ENCODE peak calls at places on chromosome 2, in ten cellular contexts. One of them, this sample, is unnamed.

GRCh38 chr2:231627384-231628156 is 34.9 kb downstream of the TEX44 start:
- DNase-seq in astrocyte of the spinal cord: no peak
- DNase-seq in GM20000: no peak
- DNase-seq in neural progenitor cell: no peak
- DNase-seq in tibial artery: no peak
- DNase-seq in neural crest cell: no peak
- DNase-seq in uterus: no peak
- DNase-seq in AG09319: no peak
- DNase-seq in transverse colon: no peak
- DNase-seq in A549: no peak
- DNase-seq in this sample: peak

GRCh38 chr2:60745761-60746160 is 10.3 kb upstream of the PAPOLG start:
- DNase-seq in astrocyte of the spinal cord: no peak
- DNase-seq in GM20000: no peak
- DNase-seq in neural progenitor cell: no peak
- DNase-seq in tibial artery: no peak
- DNase-seq in neural crest cell: no peak
- DNase-seq in uterus: no peak
- DNase-seq in AG09319: no peak
- DNase-seq in transverse colon: no peak
- DNase-seq in A549: no peak
- DNase-seq in this sample: no peak

GRCh38 chr2:235914756-235915155 is 253.4 kb downstream of the GBX2 start:
- DNase-seq in astrocyte of the spinal cord: no peak
- DNase-seq in GM20000: no peak
- DNase-seq in neural progenitor cell: no peak
- DNase-seq in tibial artery: no peak
- DNase-seq in neural crest cell: no peak
- DNase-seq in uterus: no peak
- DNase-seq in AG09319: no peak
- DNase-seq in transverse colon: no peak
- DNase-seq in A549: no peak
- DNase-seq in this sample: no peak

GRCh38 chr2:15832310-15832709 is 108.0 kb upstream of the MYCN start:
- DNase-seq in astrocyte of the spinal cord: no peak
- DNase-seq in GM20000: no peak
- DNase-seq in neural progenitor cell: no peak
- DNase-seq in tibial artery: no peak
- DNase-seq in neural crest cell: no peak
- DNase-seq in uterus: no peak
- DNase-seq in AG09319: no peak
- DNase-seq in transverse colon: no peak
- DNase-seq in A549: no peak
- DNase-seq in this sample: no peak

GRCh38 chr2:2271471-2271941 is 59.6 kb downstream of the MYT1L start:
- DNase-seq in astrocyte of the spinal cord: peak
- DNase-seq in GM20000: no peak
- DNase-seq in neural progenitor cell: no peak
- DNase-seq in tibial artery: peak
- DNase-seq in neural crest cell: no peak
- DNase-seq in uterus: no peak
- DNase-seq in AG09319: no peak
- DNase-seq in transverse colon: no peak
- DNase-seq in A549: no peak
- DNase-seq in this sample: no peak

GRCh38 chr2:141517180-141517851 is 613.5 kb downstream of the LRP1B start:
- DNase-seq in astrocyte of the spinal cord: no peak
- DNase-seq in GM20000: no peak
- DNase-seq in neural progenitor cell: no peak
- DNase-seq in tibial artery: no peak
- DNase-seq in neural crest cell: no peak
- DNase-seq in uterus: no peak
- DNase-seq in AG09319: no peak
- DNase-seq in transverse colon: no peak
- DNase-seq in A549: peak
- DNase-seq in this sample: no peak

GRCh38 chr2:196987654-196988364 is 61.3 kb upstream of the PGAP1 start:
- DNase-seq in astrocyte of the spinal cord: peak
- DNase-seq in GM20000: no peak
- DNase-seq in neural progenitor cell: peak
- DNase-seq in tibial artery: no peak
- DNase-seq in neural crest cell: no peak
- DNase-seq in uterus: peak
- DNase-seq in AG09319: peak
- DNase-seq in transverse colon: no peak
- DNase-seq in A549: peak
- DNase-seq in this sample: peak

GRCh38 chr2:138762515-138762914 is 17.7 kb downstream of the NXPH2 start:
- DNase-seq in astrocyte of the spinal cord: no peak
- DNase-seq in GM20000: no peak
- DNase-seq in neural progenitor cell: no peak
- DNase-seq in tibial artery: no peak
- DNase-seq in neural crest cell: no peak
- DNase-seq in uterus: no peak
- DNase-seq in AG09319: no peak
- DNase-seq in transverse colon: no peak
- DNase-seq in A549: no peak
- DNase-seq in this sample: no peak

GRCh38 chr2:237154050-237154638 is 68.5 kb downstream of the COPS8 start:
- DNase-seq in astrocyte of the spinal cord: peak
- DNase-seq in GM20000: peak
- DNase-seq in neural progenitor cell: peak
- DNase-seq in tibial artery: no peak
- DNase-seq in neural crest cell: peak
- DNase-seq in uterus: no peak
- DNase-seq in AG09319: no peak
- DNase-seq in transverse colon: no peak
- DNase-seq in A549: peak
- DNase-seq in this sample: no peak

GRCh38 chr2:200479617-200480292 is 30.1 kb downstream of the KCTD18 start:
- DNase-seq in astrocyte of the spinal cord: peak
- DNase-seq in GM20000: no peak
- DNase-seq in neural progenitor cell: no peak
- DNase-seq in tibial artery: no peak
- DNase-seq in neural crest cell: no peak
- DNase-seq in uterus: no peak
- DNase-seq in AG09319: no peak
- DNase-seq in transverse colon: no peak
- DNase-seq in A549: peak
- DNase-seq in this sample: no peak

GRCh38 chr2:134412639-134412999 is 158.7 kb downstream of the MGAT5 start:
- DNase-seq in astrocyte of the spinal cord: no peak
- DNase-seq in GM20000: no peak
- DNase-seq in neural progenitor cell: no peak
- DNase-seq in tibial artery: no peak
- DNase-seq in neural crest cell: peak
- DNase-seq in uterus: no peak
- DNase-seq in AG09319: no peak
- DNase-seq in transverse colon: no peak
- DNase-seq in A549: no peak
- DNase-seq in this sample: no peak

GRCh38 chr2:229226372-229226771 is 44.7 kb downstream of the PID1 start:
- DNase-seq in astrocyte of the spinal cord: no peak
- DNase-seq in GM20000: no peak
- DNase-seq in neural progenitor cell: no peak
- DNase-seq in tibial artery: peak
- DNase-seq in neural crest cell: no peak
- DNase-seq in uterus: peak
- DNase-seq in AG09319: no peak
- DNase-seq in transverse colon: no peak
- DNase-seq in A549: no peak
- DNase-seq in this sample: no peak

DNA sequence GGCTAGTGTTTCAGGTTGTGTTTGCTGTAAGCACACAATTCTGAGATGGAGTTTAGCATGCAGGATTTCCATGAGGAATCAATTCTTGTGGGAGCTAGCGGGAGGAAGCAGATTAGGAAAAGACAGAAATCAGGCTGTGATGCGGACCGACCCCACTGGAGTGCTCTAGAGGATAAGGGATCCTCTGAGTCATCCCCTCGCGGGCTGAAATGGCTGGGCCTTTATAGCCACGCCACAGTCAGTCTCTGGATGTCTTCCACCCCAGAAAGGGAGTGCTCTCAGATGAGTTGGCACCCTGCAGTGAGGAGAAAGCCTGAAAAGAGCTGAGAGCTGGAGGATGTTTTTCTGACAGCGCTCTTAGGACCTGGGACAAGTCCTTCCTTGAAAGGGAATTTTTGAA is 102.4 kb downstream of the GALNT3 start:
- DNase-seq in astrocyte of the spinal cord: peak
- DNase-seq in GM20000: no peak
- DNase-seq in neural progenitor cell: peak
- DNase-seq in tibial artery: peak
- DNase-seq in neural crest cell: no peak
- DNase-seq in uterus: peak
- DNase-seq in AG09319: no peak
- DNase-seq in transverse colon: no peak
- DNase-seq in A549: no peak
- DNase-seq in this sample: no peak
- TF ChIP-seq CTCF in astrocyte of the spinal cord: peak
- TF ChIP-seq CTCF in GM20000: no peak
- TF ChIP-seq CTCF in neural progenitor cell: peak
- TF ChIP-seq CTCF in tibial artery: no peak
- TF ChIP-seq CTCF in neural crest cell: no peak
- TF ChIP-seq CTCF in uterus: no peak
- TF ChIP-seq CTCF in AG09319: peak
- TF ChIP-seq CTCF in transverse colon: no peak
- TF ChIP-seq CTCF in A549: no peak
- TF ChIP-seq CTCF in this sample: no peak

DNA sequence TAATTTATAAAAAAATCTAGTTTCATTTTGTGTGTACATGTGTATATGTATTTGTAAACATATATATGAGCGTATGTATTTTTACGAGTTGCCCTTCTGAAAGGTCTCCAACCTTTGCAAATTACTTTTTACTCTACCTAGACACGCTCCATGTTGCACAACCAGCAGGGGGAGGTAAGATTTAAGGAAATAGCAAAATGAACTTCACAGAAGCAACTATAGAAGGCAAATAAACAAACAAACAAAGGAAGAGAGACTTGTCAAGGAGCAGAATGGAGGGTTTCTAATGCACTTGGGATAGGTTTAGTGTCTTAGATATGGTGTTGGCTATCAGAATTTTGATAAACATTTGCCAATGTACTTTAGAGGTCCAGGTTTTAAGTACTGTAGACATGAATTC is 820.5 kb upstream of the POU3F3 start:
- DNase-seq in astrocyte of the spinal cord: peak
- DNase-seq in GM20000: no peak
- DNase-seq in neural progenitor cell: peak
- DNase-seq in tibial artery: no peak
- DNase-seq in neural crest cell: no peak
- DNase-seq in uterus: no peak
- DNase-seq in AG09319: no peak
- DNase-seq in transverse colon: no peak
- DNase-seq in A549: peak
- DNase-seq in this sample: no peak
- TF ChIP-seq CTCF in astrocyte of the spinal cord: peak
- TF ChIP-seq CTCF in GM20000: no peak
- TF ChIP-seq CTCF in neural progenitor cell: peak
- TF ChIP-seq CTCF in tibial artery: no peak
- TF ChIP-seq CTCF in neural crest cell: peak
- TF ChIP-seq CTCF in uterus: no peak
- TF ChIP-seq CTCF in AG09319: no peak
- TF ChIP-seq CTCF in transverse colon: no peak
- TF ChIP-seq CTCF in A549: peak
- TF ChIP-seq CTCF in this sample: peak

GRCh38 chr2:27084297-27085061 is 2.1 kb upstream of the KHK start:
- DNase-seq in astrocyte of the spinal cord: no peak
- DNase-seq in GM20000: no peak
- DNase-seq in neural progenitor cell: no peak
- DNase-seq in tibial artery: no peak
- DNase-seq in neural crest cell: no peak
- DNase-seq in uterus: no peak
- DNase-seq in AG09319: no peak
- DNase-seq in transverse colon: no peak
- DNase-seq in A549: no peak
- DNase-seq in this sample: no peak

GRCh38 chr2:27085062-27085669 is 1.4 kb upstream of the KHK start:
- DNase-seq in astrocyte of the spinal cord: no peak
- DNase-seq in GM20000: no peak
- DNase-seq in neural progenitor cell: no peak
- DNase-seq in tibial artery: no peak
- DNase-seq in neural crest cell: no peak
- DNase-seq in uterus: no peak
- DNase-seq in AG09319: no peak
- DNase-seq in transverse colon: no peak
- DNase-seq in A549: no peak
- DNase-seq in this sample: no peak

GRCh38 chr2:27086722-27087446 is at the start of gene KHK:
- DNase-seq in astrocyte of the spinal cord: peak
- DNase-seq in GM20000: peak
- DNase-seq in neural progenitor cell: peak
- DNase-seq in tibial artery: no peak
- DNase-seq in neural crest cell: peak
- DNase-seq in uterus: peak
- DNase-seq in AG09319: no peak
- DNase-seq in transverse colon: peak
- DNase-seq in A549: peak
- DNase-seq in this sample: no peak

GRCh38 chr2:27086090-27086721 is 366 bp upstream of the KHK start:
- DNase-seq in astrocyte of the spinal cord: peak
- DNase-seq in GM20000: peak
- DNase-seq in neural progenitor cell: peak
- DNase-seq in tibial artery: peak
- DNase-seq in neural crest cell: peak
- DNase-seq in uterus: peak
- DNase-seq in AG09319: peak
- DNase-seq in transverse colon: peak
- DNase-seq in A549: peak
- DNase-seq in this sample: peak

GRCh38 chr2:27085670-27086089 is 892 bp upstream of the KHK start:
- DNase-seq in astrocyte of the spinal cord: peak
- DNase-seq in GM20000: peak
- DNase-seq in neural progenitor cell: peak
- DNase-seq in tibial artery: peak
- DNase-seq in neural crest cell: peak
- DNase-seq in uterus: peak
- DNase-seq in AG09319: peak
- DNase-seq in transverse colon: peak
- DNase-seq in A549: peak
- DNase-seq in this sample: no peak
- TF ChIP-seq CTCF in astrocyte of the spinal cord: peak
- TF ChIP-seq CTCF in GM20000: peak
- TF ChIP-seq CTCF in neural progenitor cell: peak
- TF ChIP-seq CTCF in tibial artery: peak
- TF ChIP-seq CTCF in neural crest cell: no peak
- TF ChIP-seq CTCF in uterus: peak
- TF ChIP-seq CTCF in AG09319: peak
- TF ChIP-seq CTCF in transverse colon: no peak
- TF ChIP-seq CTCF in A549: peak
- TF ChIP-seq CTCF in this sample: peak

DNA sequence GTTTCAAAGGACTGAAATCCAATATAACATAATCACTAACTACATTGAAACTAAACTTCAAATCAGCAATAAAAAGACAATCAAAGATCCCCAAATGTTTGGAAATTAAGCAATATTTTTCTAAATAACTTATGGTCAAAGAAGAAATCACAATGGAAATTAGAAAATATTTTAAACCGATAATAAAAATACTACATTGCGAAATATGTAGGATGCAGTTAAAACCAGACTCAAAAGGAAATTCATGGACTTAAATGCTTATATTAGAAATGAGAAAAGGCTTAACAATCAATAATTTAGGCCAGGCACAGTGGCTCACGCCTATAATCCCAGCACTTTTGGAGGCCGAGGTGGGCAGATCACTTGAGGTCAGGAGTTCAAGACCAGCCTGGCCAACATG is 79.0 kb upstream of the HAAO start:
- DNase-seq in astrocyte of the spinal cord: no peak
- DNase-seq in GM20000: no peak
- DNase-seq in neural progenitor cell: no peak
- DNase-seq in tibial artery: no peak
- DNase-seq in neural crest cell: no peak
- DNase-seq in uterus: no peak
- DNase-seq in AG09319: no peak
- DNase-seq in transverse colon: no peak
- DNase-seq in A549: no peak
- DNase-seq in this sample: no peak
- TF ChIP-seq CTCF in astrocyte of the spinal cord: no peak
- TF ChIP-seq CTCF in GM20000: no peak
- TF ChIP-seq CTCF in neural progenitor cell: no peak
- TF ChIP-seq CTCF in tibial artery: no peak
- TF ChIP-seq CTCF in neural crest cell: no peak
- TF ChIP-seq CTCF in uterus: no peak
- TF ChIP-seq CTCF in AG09319: no peak
- TF ChIP-seq CTCF in transverse colon: no peak
- TF ChIP-seq CTCF in A549: no peak
- TF ChIP-seq CTCF in this sample: no peak